ENCODE peak calls at places on chromosome 17, in five cellular contexts. X is Panc1, H is left ventricle myocardium inferior, U is WERI-Rb-1, K is astrocyte. O is an unnamed sample. For H3K36me3, the result is how much of the 10 kb centered on the place peaks cover.

GRCh38 chr17:60154616-60155426 is 5.0 kb downstream of the CA4 start:
- DNase-seq in X (no peak), H (no peak), U (peak), K (peak), O (no peak)

GRCh38 chr17:64599187-64599676 is 62.9 kb downstream of the SMURF2 start:
- DNase-seq in X (no peak), H (no peak), U (no peak), K (no peak), O (no peak)

GRCh38 chr17:58913971-58914769 is 158.5 kb downstream of the PPM1E start:
- DNase-seq in X (no peak), H (no peak), U (no peak), K (no peak), O (no peak)

GRCh38 chr17:62824290-62825135 is 16.4 kb upstream of the MARCHF10 start:
- DNase-seq in X (no peak), H (no peak), U (no peak), K (peak), O (no peak)

GRCh38 chr17:19766421-19767270 is 18.5 kb upstream of the ALDH3A1 start:
- DNase-seq in X (no peak), H (peak), U (peak), K (no peak), O (peak)

GRCh38 chr17:81135503-81136283 is 29.6 kb upstream of the PVALEF start:
- DNase-seq in X (no peak), H (no peak), U (no peak), K (no peak), O (no peak)

GRCh38 chr17:37770631-37771518 is 26.0 kb upstream of the HNF1B start:
- DNase-seq in X (peak), H (peak), U (peak), K (peak), O (peak)

GRCh38 chr17:9313346-9313745 is 262.3 kb downstream of the STX8 start:
- DNase-seq in X (no peak), H (no peak), U (no peak), K (no peak), O (no peak)

GRCh38 chr17:39208136-39208535 is 8.1 kb downstream of the RPL19 start:
- DNase-seq in X (no peak), H (no peak), U (no peak), K (no peak), O (no peak)

GRCh38 chr17:71229036-71229435 is 891.8 kb upstream of the SOX9 start:
- DNase-seq in X (no peak), H (no peak), U (no peak), K (peak), O (no peak)

GRCh38 chr17:39663688-39664580 is 1.2 kb upstream of the TCAP start:
- DNase-seq in X (no peak), H (peak), U (peak), K (no peak), O (no peak)

GRCh38 chr17:1495265-1495664 is 2.8 kb upstream of the MYO1C start:
- DNase-seq in X (no peak), H (peak), U (no peak), K (peak), O (no peak)

GRCh38 chr17:8791910-8792270 is 7.3 kb downstream of the MFSD6L start:
- DNase-seq in X (no peak), H (no peak), U (no peak), K (peak), O (no peak)

DNA sequence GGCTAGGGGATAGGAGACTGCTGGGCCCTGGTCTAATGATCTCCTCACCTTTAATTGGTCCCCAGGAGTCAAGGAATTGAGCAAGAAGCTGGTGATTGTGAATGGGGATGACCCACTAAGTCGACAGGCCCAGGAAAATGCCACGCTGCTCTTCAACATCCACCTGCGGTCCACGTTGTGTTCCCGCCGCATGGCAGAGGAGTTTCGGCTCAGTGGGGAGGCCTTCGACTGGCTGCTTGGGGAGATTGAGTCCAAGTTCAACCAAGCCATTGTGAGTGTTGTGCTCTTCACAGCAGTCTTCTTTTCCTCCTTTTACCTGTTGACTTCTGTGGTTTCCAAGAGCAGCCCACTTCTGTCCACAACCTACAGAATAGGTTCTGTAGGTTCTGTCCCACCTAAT is 19.4 kb downstream of the POLR2A start:
- DNase-seq in X (no peak), H (no peak), U (no peak), K (no peak), O (no peak)
- H3K36me3 ChIP-seq in X (under half), H (half or more), U (half or more), K (half or more), O (half or more)

GRCh38 chr17:48569676-48570324 is 8.3 kb downstream of the HOXB4 start:
- DNase-seq in X (no peak), H (no peak), U (no peak), K (no peak), O (no peak)
- TF ChIP-seq CTCF in X (no peak), H (no peak), U (no peak), K (no peak), O (no peak)

GRCh38 chr17:44864831-44865230 is 17.1 kb downstream of the HIGD1B start:
- DNase-seq in X (no peak), H (no peak), U (no peak), K (no peak), O (no peak)

GRCh38 chr17:44865231-44865660 is 17.6 kb downstream of the HIGD1B start:
- DNase-seq in X (peak), H (peak), U (peak), K (peak), O (peak)

GRCh38 chr17:44867841-44868240 is 20.2 kb downstream of the HIGD1B start:
- DNase-seq in X (no peak), H (no peak), U (no peak), K (no peak), O (no peak)

GRCh38 chr17:44863254-44863918 is 15.7 kb downstream of the HIGD1B start:
- DNase-seq in X (no peak), H (no peak), U (no peak), K (no peak), O (no peak)

DNA sequence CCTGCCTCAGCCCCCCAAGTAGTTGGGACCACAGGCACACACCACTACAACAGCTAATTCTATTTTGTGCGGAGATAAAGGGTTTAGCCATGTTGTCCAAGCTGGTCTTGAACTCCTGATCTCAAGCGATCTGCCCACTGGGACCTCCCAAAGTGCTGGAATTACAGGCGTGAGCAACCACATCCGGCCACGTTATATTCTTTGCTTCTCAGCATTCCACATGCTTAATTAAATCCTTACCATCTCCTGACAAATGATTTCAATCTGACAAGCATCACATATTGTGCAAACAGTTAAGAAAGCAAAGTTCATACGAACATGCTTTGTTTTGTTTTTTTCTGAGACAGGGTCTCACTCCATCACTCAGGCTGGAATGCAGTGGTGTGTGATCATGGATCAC is 18.2 kb downstream of the HIGD1B start:
- DNase-seq in X (no peak), H (no peak), U (no peak), K (no peak), O (no peak)
- H3K36me3 ChIP-seq in X (under half), H (half or more), U (half or more), K (half or more), O (under half)

GRCh38 chr17:73352261-73352660 is 40.5 kb upstream of the CDC42EP4 start:
- DNase-seq in X (no peak), H (no peak), U (no peak), K (no peak), O (no peak)

GRCh38 chr17:73351764-73352163 is 40.0 kb upstream of the CDC42EP4 start:
- DNase-seq in X (no peak), H (no peak), U (no peak), K (no peak), O (no peak)

GRCh38 chr17:73356561-73357170 is 44.9 kb upstream of the CDC42EP4 start:
- DNase-seq in X (no peak), H (no peak), U (no peak), K (no peak), O (no peak)

GRCh38 chr17:73357318-73357717 is 45.5 kb upstream of the CDC42EP4 start:
- DNase-seq in X (no peak), H (peak), U (no peak), K (no peak), O (no peak)

GRCh38 chr17:73354423-73355284 is 42.9 kb upstream of the CDC42EP4 start:
- DNase-seq in X (no peak), H (no peak), U (peak), K (no peak), O (no peak)
- TF ChIP-seq CTCF in X (no peak), H (no peak), U (no peak), K (no peak), O (no peak)

DNA sequence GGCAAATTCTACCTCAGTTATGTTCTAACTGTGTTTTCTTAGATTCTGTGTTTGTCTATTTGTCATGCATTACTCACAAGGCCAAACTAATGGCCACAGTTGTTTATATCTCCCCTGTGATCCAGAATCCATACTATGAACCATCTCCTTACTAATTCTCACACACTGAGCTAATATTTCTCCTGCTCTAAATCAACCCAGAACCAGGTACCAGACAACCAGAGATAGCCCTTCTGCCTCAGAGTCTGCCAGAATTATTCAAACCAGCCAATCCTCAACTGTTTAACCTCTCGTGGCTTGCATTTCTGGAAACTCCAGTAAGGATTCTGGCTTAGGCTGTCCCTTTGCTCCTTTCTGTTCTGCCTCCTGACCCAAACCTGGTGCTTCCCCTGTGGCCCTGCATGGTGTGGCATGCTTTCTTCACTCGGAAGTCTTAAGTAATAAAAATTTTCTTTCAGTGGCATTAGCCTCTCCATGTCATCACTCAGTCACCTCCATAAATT is 59.4 kb downstream of the EFCAB5 start:
- DNase-seq in X (no peak), H (no peak), U (no peak), K (no peak), O (no peak)
- H3K36me3 ChIP-seq in X (under half), H (under half), U (under half), K (under half), O (under half)

GRCh38 chr17:29585080-29585751 is 4.2 kb downstream of the GIT1 start:
- DNase-seq in X (no peak), H (no peak), U (no peak), K (peak), O (peak)
- TF ChIP-seq CTCF in X (no peak), H (peak), U (peak), K (no peak), O (peak)

DNA sequence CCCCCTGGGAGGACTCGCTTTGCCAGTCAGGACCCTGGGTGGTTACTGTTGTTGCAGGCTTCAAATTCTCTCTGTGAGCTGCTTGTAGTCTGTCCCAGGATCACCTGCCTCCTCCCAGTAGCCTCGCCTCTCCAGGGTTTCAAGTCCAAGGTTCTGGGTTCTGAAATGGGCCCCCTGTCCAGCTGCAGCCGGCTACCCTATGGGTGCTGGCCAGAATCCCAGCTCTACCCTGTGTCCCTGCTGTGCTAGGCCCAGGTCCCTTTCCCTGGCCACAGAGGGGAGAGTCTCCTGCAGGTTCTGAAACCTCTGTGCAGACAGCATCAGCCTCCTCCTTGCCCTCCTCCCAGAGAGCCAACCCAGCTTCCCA is 21.4 kb downstream of the UNC13D start:
- DNase-seq in X (no peak), H (no peak), U (no peak), K (no peak), O (no peak)
- H3K36me3 ChIP-seq in X (under half), H (half or more), U (half or more), K (under half), O (under half)

GRCh38 chr17:79839363-79840203 is at the start of gene CBX4:
- DNase-seq in X (no peak), H (peak), U (peak), K (peak), O (peak)

GRCh38 chr17:79838541-79839274 is 532 bp downstream of the CBX4 start:
- DNase-seq in X (no peak), H (peak), U (peak), K (peak), O (peak)

GRCh38 chr17:79841369-79842135 is 2.3 kb upstream of the CBX4 start:
- DNase-seq in X (no peak), H (no peak), U (peak), K (no peak), O (no peak)

GRCh38 chr17:79840989-79841286 is 1.7 kb upstream of the CBX4 start:
- DNase-seq in X (no peak), H (no peak), U (no peak), K (peak), O (no peak)

GRCh38 chr17:79840204-79840988 is 1.2 kb upstream of the CBX4 start:
- DNase-seq in X (no peak), H (peak), U (peak), K (peak), O (peak)
- TF ChIP-seq CTCF in X (no peak), H (no peak), U (peak), K (peak), O (no peak)

GRCh38 chr17:73973881-73974409 is 229.5 kb upstream of the RPL38 start:
- DNase-seq in X (no peak), H (peak), U (no peak), K (peak), O (no peak)
- H3K36me3 ChIP-seq in X (under half), H (under half), U (under half), K (under half), O (under half)

GRCh38 chr17:47998044-47998443 is 27.1 kb downstream of the CDK5RAP3 start:
- DNase-seq in X (no peak), H (no peak), U (peak), K (no peak), O (no peak)

GRCh38 chr17:48002208-48002919 is 31.5 kb downstream of the CDK5RAP3 start:
- DNase-seq in X (no peak), H (no peak), U (no peak), K (peak), O (peak)

GRCh38 chr17:47997595-47997994 is 26.7 kb downstream of the CDK5RAP3 start:
- DNase-seq in X (no peak), H (no peak), U (no peak), K (no peak), O (no peak)

GRCh38 chr17:48001187-48001586 is 30.3 kb downstream of the CDK5RAP3 start:
- DNase-seq in X (no peak), H (no peak), U (no peak), K (peak), O (no peak)

GRCh38 chr17:47999612-48000011 is 28.7 kb downstream of the CDK5RAP3 start:
- DNase-seq in X (no peak), H (no peak), U (peak), K (peak), O (no peak)
- TF ChIP-seq CTCF in X (no peak), H (no peak), U (no peak), K (no peak), O (no peak)

O was measured in cardiac muscle cell.